ENCODE peak calls at places on chromosomes 11 and 22, in six cellular contexts. V is stomach; D is NCI-H1092; H is NCI-H2171; C is nucleus accumbens; K is stimulated activated CD4-positive, alpha-beta T cell treated with anti-CD3 and anti-CD28 coated beads, Interleukin-15, amount 100 ng/mL, for 24 hours. E is an unnamed sample.

GRCh38 chr11:133318221-133318620 is 214.1 kb downstream of the OPCML start:
- DNase-seq in V (no peak), D (no peak), H (no peak), C (no peak), K (no peak), E (no peak)

GRCh38 chr22:18147791-18148507 is 2.0 kb upstream of the USP18 start:
- DNase-seq in V (no peak), D (no peak), H (no peak), C (no peak), K (no peak), E (no peak)

GRCh38 chr11:88972210-88972609 is 93.6 kb downstream of the GRM5 start:
- DNase-seq in V (no peak), D (no peak), H (no peak), C (no peak), K (no peak), E (no peak)

GRCh38 chr11:2090172-2091111 is 48.7 kb downstream of the IGF2 start:
- DNase-seq in V (peak), D (no peak), H (no peak), C (no peak), K (no peak), E (no peak)

GRCh38 chr22:44524806-44525205 is 26.8 kb upstream of the RTL6 start:
- DNase-seq in V (no peak), D (no peak), H (no peak), C (no peak), K (no peak), E (no peak)

GRCh38 chr22:29016067-29016938 is 45.3 kb downstream of the C22orf31 start:
- DNase-seq in V (no peak), D (no peak), H (no peak), C (no peak), K (no peak), E (no peak)

GRCh38 chr11:11966826-11967668 is 41.4 kb downstream of the DKK3 start:
- DNase-seq in V (peak), D (peak), H (peak), C (peak), K (peak), E (no peak)

GRCh38 chr11:129375731-129376657 is at the start of gene BARX2:
- DNase-seq in V (peak), D (peak), H (no peak), C (no peak), K (peak), E (no peak)

GRCh38 chr22:30838111-30838510 is 130.5 kb downstream of the MORC2 start:
- DNase-seq in V (no peak), D (no peak), H (no peak), C (no peak), K (no peak), E (no peak)

GRCh38 chr11:69277074-69277809 is 16.7 kb upstream of the MYEOV start:
- DNase-seq in V (no peak), D (no peak), H (no peak), C (no peak), K (no peak), E (no peak)

GRCh38 chr22:48941903-48942625 is 885.6 kb downstream of the BRD1 start:
- DNase-seq in V (peak), D (no peak), H (no peak), C (no peak), K (no peak), E (no peak)

GRCh38 chr11:38345286-38345685 is 1747.2 kb upstream of the RAG2 start:
- DNase-seq in V (no peak), D (no peak), H (no peak), C (no peak), K (no peak), E (no peak)

GRCh38 chr11:113113801-113114451 is 152.7 kb downstream of the NCAM1 start:
- DNase-seq in V (no peak), D (no peak), H (no peak), C (no peak), K (no peak), E (no peak)

GRCh38 chr11:12177739-12178338 is 67.4 kb downstream of the MICAL2 start:
- DNase-seq in V (no peak), D (no peak), H (no peak), C (no peak), K (no peak), E (no peak)

GRCh38 chr11:35162795-35163194 is 23.8 kb downstream of the CD44 start:
- DNase-seq in V (no peak), D (no peak), H (no peak), C (no peak), K (no peak), E (no peak)

GRCh38 chr11:12717851-12718291 is 43.6 kb downstream of the TEAD1 start:
- DNase-seq in V (no peak), D (no peak), H (no peak), C (no peak), K (peak), E (no peak)

GRCh38 chr22:28252539-28252938 is 333.5 kb upstream of the PITPNB start:
- DNase-seq in V (no peak), D (no peak), H (no peak), C (no peak), K (no peak), E (no peak)

GRCh38 chr22:45218974-45219373 is 21.7 kb downstream of the KIAA0930 start:
- DNase-seq in V (no peak), D (no peak), H (peak), C (no peak), K (peak), E (no peak)

GRCh38 chr22:29478326-29479276 is 1.4 kb upstream of the NEFH start:
- DNase-seq in V (no peak), D (no peak), H (no peak), C (no peak), K (peak), E (no peak)

GRCh38 chr11:30855383-30856006 is 269.3 kb upstream of the MPPED2 start:
- DNase-seq in V (no peak), D (no peak), H (peak), C (no peak), K (no peak), E (no peak)

GRCh38 chr22:40036591-40037225 is 42.0 kb downstream of the FAM83F start:
- DNase-seq in V (peak), D (peak), H (peak), C (peak), K (peak), E (no peak)

E was measured in epithelial cell of prostate.